ENCODE peak calls at places on chromosomes 6 and 20, in ten cellular contexts. H, E, J, C, O, V, U, K, Q and T are unnamed samples. For H3K27me3, the result is how much of the 10 kb centered on the place peaks cover.

GRCh38 chr6:39451831-39452230 is 129.3 kb upstream of the KCNK16 start:
- DNase-seq in H (peak), E (peak), J (no peak), C (no peak), O (no peak), V (no peak), U (no peak), K (no peak), Q (no peak), T (no peak)

GRCh38 chr20:25464501-25465204 is 57.2 kb downstream of the GINS1 start:
- DNase-seq in H (no peak), E (no peak), J (no peak), C (no peak), O (peak), V (no peak), U (peak), K (no peak), Q (peak), T (no peak)

GRCh38 chr20:47156431-47156841 is 200.1 kb downstream of the ZMYND8 start:
- DNase-seq in H (no peak), E (no peak), J (no peak), C (no peak), O (peak), V (no peak), U (no peak), K (no peak), Q (no peak), T (no peak)

GRCh38 chr20:59835448-59836395 is 97.7 kb downstream of the SYCP2 start:
- DNase-seq in H (peak), E (no peak), J (no peak), C (peak), O (peak), V (no peak), U (peak), K (no peak), Q (peak), T (no peak)

GRCh38 chr20:24164360-24164759 is 175.8 kb upstream of the GGTLC1 start:
- DNase-seq in H (peak), E (no peak), J (no peak), C (no peak), O (no peak), V (no peak), U (no peak), K (peak), Q (peak), T (no peak)

GRCh38 chr6:108171291-108171917 is 5.6 kb downstream of the NR2E1 start:
- DNase-seq in H (peak), E (no peak), J (no peak), C (no peak), O (no peak), V (no peak), U (no peak), K (no peak), Q (no peak), T (no peak)

GRCh38 chr20:38723982-38724602 is at the start of gene SLC32A1:
- DNase-seq in H (peak), E (no peak), J (no peak), C (no peak), O (no peak), V (no peak), U (no peak), K (no peak), Q (peak), T (no peak)

GRCh38 chr6:2230659-2231277 is 14.6 kb downstream of the GMDS start:
- DNase-seq in H (no peak), E (no peak), J (no peak), C (no peak), O (no peak), V (no peak), U (no peak), K (no peak), Q (no peak), T (no peak)

GRCh38 chr20:5654557-5654956 is 95.6 kb upstream of the SHLD1 start:
- DNase-seq in H (no peak), E (peak), J (no peak), C (no peak), O (no peak), V (no peak), U (no peak), K (peak), Q (no peak), T (no peak)

GRCh38 chr6:109079981-109080380 is 14.7 kb downstream of the SESN1 start:
- DNase-seq in H (no peak), E (no peak), J (no peak), C (no peak), O (peak), V (no peak), U (no peak), K (no peak), Q (no peak), T (no peak)

GRCh38 chr6:44156494-44157151 is 2.0 kb upstream of the CAPN11 start:
- DNase-seq in H (peak), E (no peak), J (no peak), C (no peak), O (no peak), V (no peak), U (no peak), K (no peak), Q (no peak), T (no peak)

GRCh38 chr6:30618270-30618787 is 689 bp downstream of the MRPS18B start:
- DNase-seq in H (no peak), E (no peak), J (no peak), C (peak), O (peak), V (no peak), U (peak), K (no peak), Q (no peak), T (no peak)

GRCh38 chr6:25369043-25369442 is 89.9 kb downstream of the CARMIL1 start:
- DNase-seq in H (no peak), E (no peak), J (no peak), C (no peak), O (no peak), V (no peak), U (no peak), K (no peak), Q (no peak), T (no peak)

GRCh38 chr6:89145461-89145961 is 344 bp upstream of the PM20D2 start:
- DNase-seq in H (peak), E (no peak), J (no peak), C (no peak), O (no peak), V (peak), U (no peak), K (peak), Q (peak), T (no peak)

GRCh38 chr6:20921533-20921932 is 387.3 kb downstream of the CDKAL1 start:
- DNase-seq in H (no peak), E (no peak), J (no peak), C (no peak), O (no peak), V (no peak), U (no peak), K (no peak), Q (no peak), T (no peak)

GRCh38 chr20:41183831-41184230 is 46.5 kb downstream of the PLCG1 start:
- DNase-seq in H (no peak), E (no peak), J (peak), C (no peak), O (no peak), V (no peak), U (no peak), K (no peak), Q (no peak), T (no peak)

GRCh38 chr6:11366183-11366933 is 133.9 kb upstream of the NEDD9 start:
- DNase-seq in H (no peak), E (no peak), J (no peak), C (no peak), O (no peak), V (peak), U (no peak), K (peak), Q (no peak), T (no peak)

GRCh38 chr6:11650297-11650696 is 112.7 kb downstream of the TMEM170B start:
- DNase-seq in H (peak), E (no peak), J (no peak), C (no peak), O (no peak), V (no peak), U (no peak), K (peak), Q (no peak), T (no peak)

GRCh38 chr6:100449239-100449691 is 15.5 kb downstream of the SIM1 start:
- DNase-seq in H (peak), E (no peak), J (no peak), C (no peak), O (no peak), V (no peak), U (no peak), K (no peak), Q (no peak), T (no peak)

GRCh38 chr20:20370087-20370575 is 2.2 kb downstream of the INSM1 start:
- DNase-seq in H (peak), E (no peak), J (no peak), C (no peak), O (no peak), V (no peak), U (no peak), K (no peak), Q (no peak), T (no peak)
- H3K27me3 ChIP-seq in H (half or more), E (under half), J (under half), C (half or more), O (half or more), V (under half), U (half or more), K (half or more), Q (half or more), T (under half)

DNA sequence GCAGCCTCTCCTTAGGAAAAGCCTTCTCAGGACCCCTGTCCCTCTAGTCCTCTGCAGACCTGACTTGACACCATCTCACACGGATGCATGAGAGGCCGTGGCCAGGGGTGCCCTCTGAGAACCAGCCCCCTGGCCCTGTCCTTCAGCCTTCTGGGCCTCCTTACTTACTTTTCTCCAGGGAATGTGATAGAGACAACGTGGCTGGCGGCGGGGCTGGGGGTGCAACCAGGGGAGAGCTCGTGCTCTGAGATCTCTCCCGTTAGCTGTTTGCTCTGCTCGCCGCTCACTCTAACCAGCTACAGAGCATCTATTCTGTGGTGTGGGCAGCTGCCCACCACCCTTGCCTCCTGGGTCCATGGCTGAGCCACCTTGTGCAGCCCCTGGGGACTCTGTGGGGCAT is 14.7 kb downstream of the GPR31 start:
- DNase-seq in H (no peak), E (no peak), J (no peak), C (no peak), O (no peak), V (no peak), U (no peak), K (no peak), Q (no peak), T (no peak)
- TF ChIP-seq POLR2AphosphoS5 in H (no peak), E (no peak), J (no peak), C (no peak), O (no peak), V (no peak), U (no peak), K (no peak), Q (no peak), T (no peak)

GRCh38 chr6:28764014-28764723 is 159.6 kb downstream of the TRIM27 start:
- DNase-seq in H (no peak), E (peak), J (no peak), C (no peak), O (no peak), V (no peak), U (no peak), K (no peak), Q (no peak), T (no peak)
- H3K27me3 ChIP-seq in H (half or more), E (under half), J (under half), C (half or more), O (half or more), V (under half), U (half or more), K (under half), Q (half or more), T (under half)

GRCh38 chr20:31949877-31950646 is 1.8 kb downstream of the PDRG1 start:
- DNase-seq in H (no peak), E (no peak), J (no peak), C (no peak), O (no peak), V (no peak), U (no peak), K (no peak), Q (no peak), T (no peak)

GRCh38 chr20:31954500-31954899 is 2.7 kb upstream of the PDRG1 start:
- DNase-seq in H (no peak), E (no peak), J (no peak), C (no peak), O (no peak), V (no peak), U (no peak), K (no peak), Q (no peak), T (no peak)

GRCh38 chr20:31951203-31951529 is 680 bp downstream of the PDRG1 start:
- DNase-seq in H (no peak), E (no peak), J (no peak), C (no peak), O (no peak), V (no peak), U (no peak), K (no peak), Q (no peak), T (no peak)

GRCh38 chr20:31953749-31954148 is 1.9 kb upstream of the PDRG1 start:
- DNase-seq in H (no peak), E (no peak), J (no peak), C (no peak), O (no peak), V (no peak), U (no peak), K (no peak), Q (no peak), T (no peak)

GRCh38 chr20:31951530-31952453 is at the start of gene PDRG1:
- DNase-seq in H (peak), E (peak), J (peak), C (peak), O (peak), V (peak), U (peak), K (peak), Q (peak), T (peak)
- TF ChIP-seq POLR2AphosphoS5 in H (peak), E (peak), J (peak), C (peak), O (peak), V (peak), U (peak), K (peak), Q (peak), T (peak)

GRCh38 chr20:14069796-14070195 is 74.5 kb downstream of the MACROD2 start:
- DNase-seq in H (no peak), E (no peak), J (no peak), C (no peak), O (no peak), V (no peak), U (no peak), K (no peak), Q (no peak), T (no peak)
- H3K27me3 ChIP-seq in H (under half), E (under half), J (under half), C (under half), O (under half), V (under half), U (under half), K (under half), Q (under half), T (under half)

GRCh38 chr6:91352878-91353277 is 766.0 kb upstream of the MAP3K7 start:
- DNase-seq in H (no peak), E (no peak), J (no peak), C (no peak), O (no peak), V (no peak), U (no peak), K (no peak), Q (no peak), T (no peak)
- TF ChIP-seq POLR2AphosphoS5 in H (no peak), E (no peak), J (no peak), C (peak), O (no peak), V (no peak), U (no peak), K (no peak), Q (no peak), T (no peak)